ENCODE peak calls at places on chromosomes 12 and 14, in ten cellular contexts. F, U, O, P, W, T, G, X, K and V are unnamed samples.
A peak's percentile ranks its signal among the peaks of the same experiment; 100 is the strongest.

GRCh38 chr14:22319526-22320352 is 269.3 kb downstream of the DAD1 start:
- DNase-seq in U (peak; percentile 86), K (peak; percentile 68), O (peak; percentile 72), P (peak; percentile 64), T (peak; percentile 38), G (no peak), F (peak; percentile 46), X (peak; percentile 68), W (peak; percentile 51), V (no peak)

GRCh38 chr14:37830271-37830670 is 234.8 kb downstream of the TTC6 start:
- DNase-seq in T (no peak), K (no peak), G (no peak), X (no peak), F (no peak), W (no peak), O (no peak), P (no peak), U (no peak), V (no peak)

GRCh38 chr14:64727551-64728071 is 23.4 kb downstream of the PLEKHG3 start:
- DNase-seq in W (peak; percentile 18), F (no peak), U (no peak), G (no peak), T (no peak), K (no peak), P (no peak), X (no peak), O (peak; percentile 32), V (peak; percentile 87)

GRCh38 chr14:27536748-27537147 is 938.9 kb upstream of the NOVA1 start:
- DNase-seq in T (no peak), U (no peak), W (no peak), P (no peak), G (no peak), O (no peak), X (no peak), F (no peak), K (no peak), V (no peak)

GRCh38 chr12:91482231-91482630 is 299.6 kb upstream of the DCN start:
- DNase-seq in U (no peak), P (no peak), W (no peak), G (no peak), K (no peak), F (no peak), T (no peak), O (no peak), X (no peak), V (no peak)

GRCh38 chr14:42909659-42910058 is 1303.0 kb downstream of the LRFN5 start:
- DNase-seq in W (no peak), T (no peak), X (no peak), P (no peak), G (no peak), U (no peak), O (no peak), K (no peak), F (no peak), V (no peak)

GRCh38 chr12:56188786-56189335 is 422 bp downstream of the SMARCC2 start:
- DNase-seq in X (no peak), F (no peak), G (no peak), W (peak; percentile 77), O (no peak), U (peak; percentile 59), T (no peak), K (peak; percentile 36), P (no peak), V (no peak)

GRCh38 chr14:100450736-100451135 is 127.6 kb downstream of the SLC25A47 start:
- DNase-seq in W (no peak), U (no peak), G (no peak), P (no peak), T (no peak), X (no peak), K (no peak), F (no peak), O (no peak), V (no peak)

GRCh38 chr14:63840981-63841380 is 11.8 kb upstream of the SYNE2 start:
- DNase-seq in K (no peak), T (no peak), P (peak; percentile 64), F (no peak), G (no peak), W (no peak), U (peak; percentile 80), X (no peak), O (no peak), V (no peak)

GRCh38 chr14:33564774-33565630 is 385.9 kb downstream of the EGLN3 start:
- DNase-seq in K (peak; percentile 58), G (peak; percentile 49), X (peak; percentile 81), O (no peak), W (no peak), T (peak; percentile 30), P (no peak), F (no peak), U (peak; percentile 99), V (no peak)

GRCh38 chr12:85057370-85057963 is 21.3 kb downstream of the LRRIQ1 start:
- DNase-seq in K (peak; percentile 51), X (peak; percentile 65), P (peak; percentile 45), U (peak; percentile 84), O (peak; percentile 42), F (no peak), W (peak; percentile 28), T (peak; percentile 29), G (peak; percentile 38), V (no peak)

GRCh38 chr12:15534870-15535269 is 212.6 kb downstream of the PTPRO start:
- DNase-seq in K (peak; percentile 83), O (peak; percentile 43), F (no peak), W (no peak), P (no peak), G (no peak), T (peak; percentile 17), U (no peak), X (peak; percentile 37), V (no peak)

GRCh38 chr12:67573456-67573855 is 75.1 kb upstream of the DYRK2 start:
- DNase-seq in W (no peak), F (no peak), G (no peak), X (no peak), U (no peak), P (no peak), O (no peak), T (no peak), K (no peak), V (no peak)

GRCh38 chr14:76551116-76551515 is 175.2 kb downstream of the ESRRB start:
- DNase-seq in X (no peak), U (no peak), T (no peak), G (no peak), F (no peak), P (no peak), O (no peak), K (no peak), W (no peak), V (no peak)

GRCh38 chr12:64157610-64158009 is 64.5 kb downstream of the KICS2 start:
- DNase-seq in U (no peak), G (no peak), W (no peak), T (no peak), F (no peak), P (no peak), X (no peak), O (no peak), K (peak; percentile 25), V (no peak)

GRCh38 chr12:65090461-65090860 is 30.6 kb downstream of the WIF1 start:
- DNase-seq in W (no peak), F (no peak), P (no peak), X (no peak), T (no peak), K (no peak), O (no peak), U (no peak), G (no peak), V (no peak)

GRCh38 chr12:106976013-106976658 is 10.8 kb downstream of the MTERF2 start:
- DNase-seq in X (peak; percentile 76), W (no peak), O (peak; percentile 60), F (no peak), U (no peak), T (no peak), K (peak; percentile 52), G (no peak), P (no peak), V (no peak)